ENCODE peak calls at places on chromosomes 13 and 19, in seven cellular contexts. One of them, this sample, is unnamed.

GRCh38 chr13:34172048-34172447 is 354.1 kb downstream of the RFC3 start:
- DNase-seq in uterus: no peak
- DNase-seq in choroid plexus epithelial cell: peak
- DNase-seq in skeletal muscle cell: no peak
- DNase-seq in tibial artery: no peak
- DNase-seq in esophagus muscularis mucosa: no peak
- DNase-seq in psoas muscle: no peak
- DNase-seq in this sample: no peak

GRCh38 chr19:19300613-19301012 is 19.7 kb downstream of the SUGP1 start:
- DNase-seq in uterus: no peak
- DNase-seq in choroid plexus epithelial cell: no peak
- DNase-seq in skeletal muscle cell: no peak
- DNase-seq in tibial artery: no peak
- DNase-seq in esophagus muscularis mucosa: no peak
- DNase-seq in psoas muscle: no peak
- DNase-seq in this sample: no peak

GRCh38 chr13:101090287-101090686 is 326.0 kb downstream of the NALCN start:
- DNase-seq in uterus: no peak
- DNase-seq in choroid plexus epithelial cell: no peak
- DNase-seq in skeletal muscle cell: no peak
- DNase-seq in tibial artery: no peak
- DNase-seq in esophagus muscularis mucosa: no peak
- DNase-seq in psoas muscle: no peak
- DNase-seq in this sample: no peak

GRCh38 chr13:57631607-57632275 is at the start of gene PCDH17:
- DNase-seq in uterus: peak
- DNase-seq in choroid plexus epithelial cell: peak
- DNase-seq in skeletal muscle cell: no peak
- DNase-seq in tibial artery: peak
- DNase-seq in esophagus muscularis mucosa: no peak
- DNase-seq in psoas muscle: peak
- DNase-seq in this sample: no peak

GRCh38 chr13:31201341-31202024 is 1.7 kb downstream of the B3GLCT start:
- DNase-seq in uterus: peak
- DNase-seq in choroid plexus epithelial cell: peak
- DNase-seq in skeletal muscle cell: peak
- DNase-seq in tibial artery: peak
- DNase-seq in esophagus muscularis mucosa: no peak
- DNase-seq in psoas muscle: no peak
- DNase-seq in this sample: no peak

GRCh38 chr19:19606021-19606420 is 12.5 kb downstream of the PBX4 start:
- DNase-seq in uterus: no peak
- DNase-seq in choroid plexus epithelial cell: no peak
- DNase-seq in skeletal muscle cell: no peak
- DNase-seq in tibial artery: no peak
- DNase-seq in esophagus muscularis mucosa: no peak
- DNase-seq in psoas muscle: no peak
- DNase-seq in this sample: no peak

GRCh38 chr19:10288662-10289166 is 1.0 kb upstream of the ICAM5 start:
- DNase-seq in uterus: no peak
- DNase-seq in choroid plexus epithelial cell: peak
- DNase-seq in skeletal muscle cell: peak
- DNase-seq in tibial artery: no peak
- DNase-seq in esophagus muscularis mucosa: no peak
- DNase-seq in psoas muscle: no peak
- DNase-seq in this sample: no peak

GRCh38 chr19:42156571-42156970 is 24.3 kb upstream of the POU2F2 start:
- DNase-seq in uterus: no peak
- DNase-seq in choroid plexus epithelial cell: no peak
- DNase-seq in skeletal muscle cell: no peak
- DNase-seq in tibial artery: no peak
- DNase-seq in esophagus muscularis mucosa: no peak
- DNase-seq in psoas muscle: no peak
- DNase-seq in this sample: no peak

GRCh38 chr13:49759503-49759902 is 33.0 kb downstream of the KPNA3 start:
- DNase-seq in uterus: no peak
- DNase-seq in choroid plexus epithelial cell: peak
- DNase-seq in skeletal muscle cell: no peak
- DNase-seq in tibial artery: no peak
- DNase-seq in esophagus muscularis mucosa: no peak
- DNase-seq in psoas muscle: no peak
- DNase-seq in this sample: peak

GRCh38 chr13:84917252-84917878 is 881.9 kb downstream of the SLITRK6 start:
- DNase-seq in uterus: no peak
- DNase-seq in choroid plexus epithelial cell: peak
- DNase-seq in skeletal muscle cell: no peak
- DNase-seq in tibial artery: no peak
- DNase-seq in esophagus muscularis mucosa: no peak
- DNase-seq in psoas muscle: no peak
- DNase-seq in this sample: peak

GRCh38 chr19:33487901-33488817 is 33.4 kb downstream of the PEPD start:
- DNase-seq in uterus: no peak
- DNase-seq in choroid plexus epithelial cell: no peak
- DNase-seq in skeletal muscle cell: no peak
- DNase-seq in tibial artery: no peak
- DNase-seq in esophagus muscularis mucosa: no peak
- DNase-seq in psoas muscle: no peak
- DNase-seq in this sample: no peak

GRCh38 chr13:22387899-22388298 is 717.0 kb downstream of the FGF9 start:
- DNase-seq in uterus: no peak
- DNase-seq in choroid plexus epithelial cell: no peak
- DNase-seq in skeletal muscle cell: no peak
- DNase-seq in tibial artery: no peak
- DNase-seq in esophagus muscularis mucosa: no peak
- DNase-seq in psoas muscle: no peak
- DNase-seq in this sample: no peak

GRCh38 chr13:31172535-31172934 is 10.8 kb upstream of the HSPH1 start:
- DNase-seq in uterus: no peak
- DNase-seq in choroid plexus epithelial cell: peak
- DNase-seq in skeletal muscle cell: peak
- DNase-seq in tibial artery: no peak
- DNase-seq in esophagus muscularis mucosa: no peak
- DNase-seq in psoas muscle: no peak
- DNase-seq in this sample: no peak

DNA sequence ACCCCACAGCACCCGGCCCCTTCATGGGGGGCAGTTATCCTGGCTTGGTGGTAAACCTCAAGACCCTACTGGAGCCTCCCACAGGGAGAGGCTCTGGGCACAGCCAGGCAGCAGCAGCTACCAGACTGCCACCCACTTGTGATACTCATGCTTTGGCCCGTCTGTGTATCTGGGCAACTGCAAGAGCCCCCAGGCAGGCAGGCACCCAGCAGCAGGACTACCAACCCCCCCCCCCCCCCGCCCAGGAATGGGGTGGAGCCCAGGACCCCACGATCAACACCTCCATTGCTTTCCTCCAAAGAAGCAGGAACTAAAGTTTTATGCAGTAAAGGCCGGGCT is 896 bp upstream of the LYL1 start:
- DNase-seq in uterus: peak
- DNase-seq in choroid plexus epithelial cell: no peak
- DNase-seq in skeletal muscle cell: no peak
- DNase-seq in tibial artery: no peak
- DNase-seq in esophagus muscularis mucosa: no peak
- DNase-seq in psoas muscle: no peak
- DNase-seq in this sample: no peak
- H3K4me3 ChIP-seq in uterus: no peak
- H3K4me3 ChIP-seq in choroid plexus epithelial cell: no peak
- H3K4me3 ChIP-seq in skeletal muscle cell: no peak
- H3K4me3 ChIP-seq in tibial artery: no peak
- H3K4me3 ChIP-seq in esophagus muscularis mucosa: no peak
- H3K4me3 ChIP-seq in psoas muscle: no peak
- H3K4me3 ChIP-seq in this sample: no peak

GRCh38 chr19:12481781-12482504 is 2.7 kb downstream of the ZNF709 start:
- DNase-seq in uterus: no peak
- DNase-seq in choroid plexus epithelial cell: peak
- DNase-seq in skeletal muscle cell: no peak
- DNase-seq in tibial artery: no peak
- DNase-seq in esophagus muscularis mucosa: no peak
- DNase-seq in psoas muscle: no peak
- DNase-seq in this sample: no peak

GRCh38 chr19:12484011-12484370 is 625 bp downstream of the ZNF709 start:
- DNase-seq in uterus: no peak
- DNase-seq in choroid plexus epithelial cell: peak
- DNase-seq in skeletal muscle cell: no peak
- DNase-seq in tibial artery: no peak
- DNase-seq in esophagus muscularis mucosa: no peak
- DNase-seq in psoas muscle: no peak
- DNase-seq in this sample: no peak

GRCh38 chr19:12482505-12482886 is 2.1 kb downstream of the ZNF709 start:
- DNase-seq in uterus: no peak
- DNase-seq in choroid plexus epithelial cell: no peak
- DNase-seq in skeletal muscle cell: no peak
- DNase-seq in tibial artery: no peak
- DNase-seq in esophagus muscularis mucosa: no peak
- DNase-seq in psoas muscle: no peak
- DNase-seq in this sample: no peak

GRCh38 chr19:12478234-12478941 is 6.2 kb downstream of the ZNF709 start:
- DNase-seq in uterus: no peak
- DNase-seq in choroid plexus epithelial cell: no peak
- DNase-seq in skeletal muscle cell: no peak
- DNase-seq in tibial artery: no peak
- DNase-seq in esophagus muscularis mucosa: no peak
- DNase-seq in psoas muscle: no peak
- DNase-seq in this sample: no peak
- H3K4me3 ChIP-seq in uterus: no peak
- H3K4me3 ChIP-seq in choroid plexus epithelial cell: no peak
- H3K4me3 ChIP-seq in skeletal muscle cell: no peak
- H3K4me3 ChIP-seq in tibial artery: no peak
- H3K4me3 ChIP-seq in esophagus muscularis mucosa: no peak
- H3K4me3 ChIP-seq in psoas muscle: no peak
- H3K4me3 ChIP-seq in this sample: no peak

GRCh38 chr13:32791545-32792172 is 205.4 kb downstream of the PDS5B start:
- DNase-seq in uterus: no peak
- DNase-seq in choroid plexus epithelial cell: peak
- DNase-seq in skeletal muscle cell: no peak
- DNase-seq in tibial artery: no peak
- DNase-seq in esophagus muscularis mucosa: no peak
- DNase-seq in psoas muscle: no peak
- DNase-seq in this sample: peak

GRCh38 chr13:32802159-32802558 is 214.1 kb upstream of the KL start:
- DNase-seq in uterus: no peak
- DNase-seq in choroid plexus epithelial cell: peak
- DNase-seq in skeletal muscle cell: no peak
- DNase-seq in tibial artery: no peak
- DNase-seq in esophagus muscularis mucosa: no peak
- DNase-seq in psoas muscle: no peak
- DNase-seq in this sample: no peak

GRCh38 chr13:32796754-32797153 is 210.5 kb downstream of the PDS5B start:
- DNase-seq in uterus: no peak
- DNase-seq in choroid plexus epithelial cell: no peak
- DNase-seq in skeletal muscle cell: no peak
- DNase-seq in tibial artery: no peak
- DNase-seq in esophagus muscularis mucosa: no peak
- DNase-seq in psoas muscle: no peak
- DNase-seq in this sample: no peak
- H3K4me3 ChIP-seq in uterus: no peak
- H3K4me3 ChIP-seq in choroid plexus epithelial cell: no peak
- H3K4me3 ChIP-seq in skeletal muscle cell: no peak
- H3K4me3 ChIP-seq in tibial artery: no peak
- H3K4me3 ChIP-seq in esophagus muscularis mucosa: no peak
- H3K4me3 ChIP-seq in psoas muscle: no peak
- H3K4me3 ChIP-seq in this sample: no peak

DNA sequence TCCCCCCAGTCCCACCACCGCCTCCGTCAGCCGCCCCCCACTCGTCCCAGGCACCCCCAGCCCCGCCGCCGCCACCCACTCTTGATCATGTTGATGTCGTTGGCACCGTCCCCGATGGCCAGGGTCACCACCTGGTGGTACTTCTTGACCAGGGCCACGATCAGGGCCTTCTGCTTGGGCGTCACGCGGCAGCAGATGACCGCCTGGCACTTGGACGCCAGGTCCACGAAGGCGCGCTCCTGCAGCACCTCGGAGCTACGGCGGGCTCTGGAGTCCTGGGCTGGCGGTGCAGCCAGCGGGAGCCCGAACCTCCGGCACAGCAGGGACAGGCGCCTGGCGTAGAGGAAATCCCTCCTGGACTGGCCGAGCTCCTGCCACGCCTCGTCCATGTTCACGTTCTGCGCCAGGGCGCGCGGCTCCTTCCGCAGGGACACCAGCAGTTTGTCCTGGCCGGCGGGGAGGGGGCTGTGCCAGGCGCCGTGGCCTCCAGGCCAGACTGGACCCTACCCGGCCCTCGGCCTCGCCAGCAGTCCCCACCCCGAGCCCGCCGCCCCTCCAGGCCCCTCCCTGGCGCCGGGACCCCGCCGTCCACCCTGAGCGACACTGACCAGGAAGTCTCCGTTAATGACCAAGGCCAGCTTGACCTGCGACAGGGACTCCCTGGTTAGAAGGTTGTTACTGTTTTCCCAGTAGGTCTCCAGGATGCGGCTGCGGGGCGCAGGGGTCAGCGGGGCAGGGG is 22.6 kb downstream of the ATP8B3 start:
- DNase-seq in uterus: no peak
- DNase-seq in choroid plexus epithelial cell: no peak
- DNase-seq in skeletal muscle cell: no peak
- DNase-seq in tibial artery: no peak
- DNase-seq in esophagus muscularis mucosa: no peak
- DNase-seq in psoas muscle: no peak
- DNase-seq in this sample: no peak
- H3K4me3 ChIP-seq in uterus: no peak
- H3K4me3 ChIP-seq in choroid plexus epithelial cell: no peak
- H3K4me3 ChIP-seq in skeletal muscle cell: no peak
- H3K4me3 ChIP-seq in tibial artery: no peak
- H3K4me3 ChIP-seq in esophagus muscularis mucosa: peak
- H3K4me3 ChIP-seq in psoas muscle: peak
- H3K4me3 ChIP-seq in this sample: no peak

DNA sequence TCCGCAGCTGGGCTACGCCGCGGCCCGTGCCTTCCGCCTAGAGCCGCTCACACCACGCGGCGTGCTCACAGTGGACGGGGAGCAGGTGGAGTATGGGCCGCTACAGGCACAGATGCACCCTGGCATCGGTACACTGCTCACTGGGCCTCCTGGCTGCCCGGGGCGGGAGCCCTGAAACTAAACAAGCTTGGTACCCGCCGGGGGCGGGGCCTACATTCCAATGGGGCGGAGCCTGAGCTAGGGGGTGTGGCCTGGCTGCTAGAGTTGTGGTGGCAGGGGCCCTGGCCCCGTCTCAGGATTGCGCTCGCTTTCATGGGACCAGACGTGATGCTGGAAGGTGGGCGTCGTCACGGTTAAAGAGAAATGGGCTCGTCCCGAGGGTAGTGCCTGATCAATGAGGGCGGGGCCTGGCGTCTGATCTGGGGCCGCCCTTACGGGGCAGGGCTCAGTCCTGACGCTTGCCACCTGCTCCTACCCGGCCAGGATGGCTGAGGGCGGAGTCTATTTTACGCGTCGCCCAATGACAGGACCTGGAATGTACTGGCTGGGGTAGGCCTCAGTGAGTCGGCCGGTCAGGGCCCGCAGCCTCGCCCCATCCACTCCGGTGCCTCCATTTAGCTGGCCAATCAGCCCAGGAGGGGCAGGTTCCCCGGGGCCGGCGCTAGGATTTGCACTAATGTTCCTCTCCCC is 7.4 kb downstream of the DBP start:
- DNase-seq in uterus: peak
- DNase-seq in choroid plexus epithelial cell: peak
- DNase-seq in skeletal muscle cell: no peak
- DNase-seq in tibial artery: no peak
- DNase-seq in esophagus muscularis mucosa: no peak
- DNase-seq in psoas muscle: peak
- DNase-seq in this sample: no peak
- H3K4me3 ChIP-seq in uterus: no peak
- H3K4me3 ChIP-seq in choroid plexus epithelial cell: peak
- H3K4me3 ChIP-seq in skeletal muscle cell: no peak
- H3K4me3 ChIP-seq in tibial artery: no peak
- H3K4me3 ChIP-seq in esophagus muscularis mucosa: peak
- H3K4me3 ChIP-seq in psoas muscle: peak
- H3K4me3 ChIP-seq in this sample: no peak

This sample was measured in HFF-Myc.